ENCODE peak calls at places on chromosomes 7 and 10, in four cellular contexts. One of them, this sample, is unnamed.

GRCh38 chr7:32680259-32681173 is 185.2 kb downstream of the AVL9 start:
- DNase-seq in AG10803: peak; percentile 70
- DNase-seq in colonic mucosa: peak; percentile 70
- DNase-seq in cardiac fibroblast: peak; percentile 80
- DNase-seq in this sample: peak; percentile 86

GRCh38 chr10:87875929-87876571 is 12.6 kb downstream of the PTEN start:
- DNase-seq in AG10803: no peak
- DNase-seq in colonic mucosa: no peak
- DNase-seq in cardiac fibroblast: no peak
- DNase-seq in this sample: no peak

GRCh38 chr10:86292462-86293322 is 73.9 kb downstream of the GRID1 start:
- DNase-seq in AG10803: no peak
- DNase-seq in colonic mucosa: peak; percentile 13
- DNase-seq in cardiac fibroblast: no peak
- DNase-seq in this sample: no peak

GRCh38 chr10:132280646-132281074 is 27.1 kb downstream of the STK32C start:
- DNase-seq in AG10803: no peak
- DNase-seq in colonic mucosa: no peak
- DNase-seq in cardiac fibroblast: no peak
- DNase-seq in this sample: no peak

GRCh38 chr10:30207485-30208052 is 141.5 kb downstream of the MTPAP start:
- DNase-seq in AG10803: peak; percentile 13
- DNase-seq in colonic mucosa: no peak
- DNase-seq in cardiac fibroblast: peak; percentile 21
- DNase-seq in this sample: no peak

GRCh38 chr7:13181221-13181620 is 493.8 kb downstream of the ARL4A start:
- DNase-seq in AG10803: no peak
- DNase-seq in colonic mucosa: no peak
- DNase-seq in cardiac fibroblast: peak; percentile 25
- DNase-seq in this sample: peak; percentile 19

GRCh38 chr10:43921478-43921877 is 272.8 kb upstream of the ZNF32 start:
- DNase-seq in AG10803: no peak
- DNase-seq in colonic mucosa: no peak
- DNase-seq in cardiac fibroblast: no peak
- DNase-seq in this sample: no peak

GRCh38 chr7:13933106-13933505 is 56.4 kb downstream of the ETV1 start:
- DNase-seq in AG10803: no peak
- DNase-seq in colonic mucosa: no peak
- DNase-seq in cardiac fibroblast: peak; percentile 10
- DNase-seq in this sample: peak; percentile 24

GRCh38 chr7:111076205-111076604 is 14.7 kb upstream of the LRRN3 start:
- DNase-seq in AG10803: peak; percentile 80
- DNase-seq in colonic mucosa: no peak
- DNase-seq in cardiac fibroblast: no peak
- DNase-seq in this sample: peak; percentile 64